ENCODE peak calls at places on chromosomes 12 and 14, in four cellular contexts. K, X, A and B are unnamed samples.

GRCh38 chr14:101183376-101184103 is 280.0 kb upstream of the RTL1 start:
- DNase-seq in K (no peak), X (no peak), A (peak; percentile 85), B (no peak)

GRCh38 chr14:90443161-90444076 is 46.6 kb downstream of the CALM1 start:
- DNase-seq in K (no peak), X (no peak), A (no peak), B (peak; percentile 47)

GRCh38 chr14:97824218-97824617 is 1027.0 kb downstream of the VRK1 start:
- DNase-seq in K (no peak), X (no peak), A (no peak), B (no peak)

GRCh38 chr14:105475916-105476845 is 1.6 kb downstream of the CRIP2 start:
- DNase-seq in K (peak; percentile 18), X (no peak), A (peak; percentile 67), B (peak; percentile 48)

GRCh38 chr14:100104006-100104352 is 38.8 kb downstream of the EVL start:
- DNase-seq in K (no peak), X (peak; percentile 37), A (no peak), B (no peak)

GRCh38 chr14:39430762-39431415 is 1.3 kb downstream of the FBXO33 start:
- DNase-seq in K (peak; percentile 13), X (no peak), A (no peak), B (no peak)

GRCh38 chr12:25084816-25085215 is 110.1 kb downstream of the DNAI7 start:
- DNase-seq in K (no peak), X (no peak), A (peak; percentile 68), B (no peak)

GRCh38 chr12:53046655-53047220 is 3.1 kb upstream of the TNS2 start:
- DNase-seq in K (peak; percentile 86), X (peak; percentile 57), A (peak; percentile 72), B (no peak)

GRCh38 chr12:111037047-111037446 is 116.7 kb upstream of the MYL2 start:
- DNase-seq in K (no peak), X (no peak), A (no peak), B (no peak)

GRCh38 chr14:102899516-102899900 is 23.0 kb upstream of the AMN start:
- DNase-seq in K (no peak), X (no peak), A (no peak), B (no peak)

GRCh38 chr14:73728106-73729014 is 14.2 kb upstream of the PNMA1 start:
- DNase-seq in K (peak; percentile 63), X (peak; percentile 93), A (peak; percentile 90), B (peak; percentile 88)

GRCh38 chr12:122948605-122949004 is 17.7 kb downstream of the ABCB9 start:
- DNase-seq in K (no peak), X (no peak), A (no peak), B (no peak)

GRCh38 chr14:23530360-23531055 is 21.1 kb downstream of the ZFHX2 start:
- DNase-seq in K (no peak), X (no peak), A (no peak), B (no peak)

GRCh38 chr12:58919271-58920101 is 818 bp downstream of the LRIG3 start:
- DNase-seq in K (peak; percentile 58), X (no peak), A (peak; percentile 40), B (peak; percentile 48)

GRCh38 chr12:49389092-49389703 is 21.9 kb downstream of the SPATS2 start:
- DNase-seq in K (no peak), X (peak; percentile 69), A (peak; percentile 93), B (no peak)

DNA sequence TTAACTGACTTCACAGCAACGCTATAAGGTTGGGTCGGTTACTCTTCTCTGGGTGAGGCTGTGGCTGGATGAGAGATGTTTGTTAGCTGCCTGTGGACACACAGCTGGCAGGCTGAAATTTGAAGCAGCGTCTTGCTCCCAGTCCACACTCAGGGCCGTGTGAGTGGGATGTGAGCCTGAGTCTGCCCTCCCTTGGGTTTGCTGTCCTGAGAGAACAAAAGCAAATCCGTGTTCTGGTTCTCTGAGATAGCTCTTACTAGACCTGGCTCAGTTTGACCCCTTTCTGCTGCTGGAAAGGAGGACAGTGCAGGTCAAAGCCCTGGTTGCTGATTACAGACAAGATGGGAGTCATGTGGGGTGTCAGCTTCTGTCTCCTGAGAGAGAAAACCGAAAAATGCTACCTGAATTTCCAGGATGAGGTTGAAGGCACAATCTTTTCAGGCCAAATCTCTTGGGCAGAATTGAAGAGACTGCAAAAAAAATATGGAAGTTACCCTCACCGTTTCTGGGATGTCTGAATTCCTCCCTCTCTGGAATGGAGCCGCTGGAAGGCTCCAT is 270.8 kb downstream of the ZFP36L1 start:
- DNase-seq in K (no peak), X (no peak), A (no peak), B (no peak)
- TF ChIP-seq CTCF in K (no peak), X (no peak), A (no peak), B (no peak)

DNA sequence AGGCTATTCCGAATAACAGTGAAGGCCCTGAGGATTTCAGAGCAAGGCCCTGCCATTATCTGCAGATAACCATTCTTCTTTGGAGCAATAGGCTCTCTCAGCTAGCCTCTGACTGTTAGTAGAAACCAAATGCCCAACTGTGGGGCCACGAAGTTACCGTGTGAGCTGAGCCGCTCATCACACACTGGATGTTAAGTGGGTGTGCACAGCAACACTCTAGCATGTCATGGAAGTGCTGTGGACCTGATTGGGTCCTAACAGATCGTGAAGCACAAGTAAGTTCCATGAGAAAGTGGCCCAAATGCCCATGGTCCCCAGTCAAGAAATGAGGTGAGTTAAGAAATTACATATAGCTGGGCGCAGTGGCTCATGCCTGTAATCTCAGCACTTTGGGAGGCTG is 190.4 kb downstream of the ALG10 start:
- DNase-seq in K (no peak), X (no peak), A (no peak), B (no peak)
- H3K9me3 ChIP-seq in K (peaks cover 45% of the 10 kb centered on the region), X (no peaks in the 10 kb centered on the region), A (peaks cover 30% of the 10 kb centered on the region), B (no peaks in the 10 kb centered on the region)

GRCh38 chr14:32913725-32914124 is 25.0 kb upstream of the NPAS3 start:
- DNase-seq in K (no peak), X (no peak), A (no peak), B (peak; percentile 89)
- TF ChIP-seq CTCF in K (no peak), X (no peak), A (no peak), B (peak; percentile 44)

GRCh38 chr12:47610847-47611246 is 95.0 kb downstream of the RPAP3 start:
- DNase-seq in K (no peak), X (no peak), A (no peak), B (no peak)
- H3K9me3 ChIP-seq in K (peaks cover 8% of the 10 kb centered on the region), X (peaks cover 15% of the 10 kb centered on the region), A (peaks cover 36% of the 10 kb centered on the region), B (peaks cover 20% of the 10 kb centered on the region)

GRCh38 chr14:87601011-87601410 is 392.0 kb downstream of the GALC start:
- DNase-seq in K (no peak), X (no peak), A (no peak), B (no peak)
- TF ChIP-seq CTCF in K (no peak), X (no peak), A (no peak), B (no peak)

GRCh38 chr14:41873379-41874034 is 266.8 kb downstream of the LRFN5 start:
- DNase-seq in K (peak; percentile 71), X (no peak), A (no peak), B (no peak)
- H3K9me3 ChIP-seq in K (no peaks in the 10 kb centered on the region), X (no peaks in the 10 kb centered on the region), A (no peaks in the 10 kb centered on the region), B (no peaks in the 10 kb centered on the region)

GRCh38 chr14:77805703-77806102 is 5.8 kb downstream of the ADCK1 start:
- DNase-seq in K (no peak), X (no peak), A (no peak), B (no peak)

GRCh38 chr14:77794357-77794756 is 5.6 kb upstream of the ADCK1 start:
- DNase-seq in K (no peak), X (no peak), A (no peak), B (no peak)

GRCh38 chr14:77800814-77801213 is 905 bp downstream of the ADCK1 start:
- DNase-seq in K (no peak), X (no peak), A (no peak), B (no peak)

GRCh38 chr14:77804592-77804991 is 4.7 kb downstream of the ADCK1 start:
- DNase-seq in K (no peak), X (no peak), A (peak; percentile 63), B (peak; percentile 82)

GRCh38 chr14:77799863-77800730 is at the start of gene ADCK1:
- DNase-seq in K (peak; percentile 68), X (peak; percentile 85), A (peak; percentile 86), B (peak; percentile 79)
- TF ChIP-seq CTCF in K (peak; percentile 42), X (peak; percentile 38), A (peak; percentile 44), B (peak; percentile 41)

GRCh38 chr12:22101749-22102243 is 55.8 kb downstream of the CMAS start:
- DNase-seq in K (peak; percentile 89), X (no peak), A (no peak), B (peak; percentile 46)
- H3K9me3 ChIP-seq in K (no peaks in the 10 kb centered on the region), X (no peaks in the 10 kb centered on the region), A (no peaks in the 10 kb centered on the region), B (no peaks in the 10 kb centered on the region)

DNA sequence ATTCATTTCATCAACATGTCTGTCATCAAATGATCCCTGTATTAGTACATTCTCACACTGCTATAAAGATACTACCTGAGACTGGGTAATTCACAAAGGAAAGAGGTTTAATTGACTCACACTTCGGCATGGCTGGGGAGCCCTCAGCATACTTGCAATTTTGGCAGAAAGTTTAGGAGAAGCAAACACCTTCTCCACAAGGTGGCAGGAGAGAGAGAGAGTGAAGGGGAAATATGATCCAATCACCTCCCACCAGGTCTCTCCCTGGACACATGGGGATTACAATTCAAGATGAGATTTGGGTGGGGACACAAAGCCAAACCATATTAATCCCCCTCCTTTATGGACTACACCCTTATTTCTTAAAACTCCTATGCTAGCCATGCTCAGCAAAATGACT is 932.2 kb downstream of the FLRT2 start:
- DNase-seq in K (peak; percentile 30), X (no peak), A (peak; percentile 43), B (peak; percentile 26)
- TF ChIP-seq CTCF in K (peak; percentile 42), X (no peak), A (peak; percentile 72), B (peak; percentile 43)